ENCODE peak calls at places on chromosomes 13 and 19, in ten cellular contexts. G, Q, O, T, V, U, N, B, Y and M are unnamed samples.

GRCh38 chr13:101706651-101707050 is 254.2 kb downstream of the ITGBL1 start:
- DNase-seq in Y (peak; percentile 50), T (peak; percentile 71), Q (no peak), O (peak; percentile 99), U (peak; percentile 81), N (no peak), V (peak; percentile 88), G (no peak), B (peak; percentile 84), M (no peak)

GRCh38 chr19:33129901-33130300 is 2.0 kb upstream of the WDR88 start:
- DNase-seq in O (no peak), T (no peak), Y (no peak), Q (no peak), G (no peak), U (no peak), B (no peak), N (no peak), V (no peak), M (no peak)

GRCh38 chr13:51539887-51540286 is 44.4 kb upstream of the WDFY2 start:
- DNase-seq in T (no peak), V (no peak), N (no peak), Y (no peak), B (no peak), U (peak; percentile 29), O (peak; percentile 81), G (no peak), Q (no peak), M (no peak)

GRCh38 chr13:64538711-64539110 is 2691.4 kb downstream of the PCDH9 start:
- DNase-seq in G (no peak), U (no peak), B (no peak), Y (no peak), O (no peak), N (no peak), V (peak; percentile 38), Q (no peak), T (peak; percentile 6), M (no peak)

GRCh38 chr19:35462476-35462953 is 14.5 kb downstream of the FFAR2 start:
- DNase-seq in Q (no peak), O (no peak), U (no peak), T (no peak), B (no peak), G (no peak), V (peak; percentile 0), N (no peak), Y (peak; percentile 75), M (no peak)

GRCh38 chr19:21839966-21840365 is 4.0 kb upstream of the ZNF43 start:
- DNase-seq in G (no peak), N (no peak), B (no peak), Y (no peak), V (no peak), U (no peak), O (no peak), Q (no peak), T (no peak), M (no peak)

GRCh38 chr13:20353973-20354372 is 121.9 kb upstream of the GJB6 start:
- DNase-seq in U (peak; percentile 62), B (no peak), N (no peak), Q (no peak), V (peak; percentile 57), T (peak; percentile 74), O (peak; percentile 80), Y (no peak), G (no peak), M (no peak)

GRCh38 chr19:47523473-47523872 is 8.6 kb upstream of the NAPA start:
- DNase-seq in G (no peak), U (no peak), Q (no peak), V (no peak), Y (no peak), T (no peak), N (no peak), B (no peak), O (no peak), M (no peak)

GRCh38 chr13:28037399-28037798 is 48.9 kb upstream of the URAD start:
- DNase-seq in G (no peak), N (no peak), T (peak; percentile 70), Q (no peak), U (no peak), V (no peak), B (no peak), Y (no peak), O (peak; percentile 66), M (no peak)

GRCh38 chr13:48531416-48532145 is 1.3 kb downstream of the RCBTB2 start:
- DNase-seq in O (no peak), U (no peak), N (no peak), B (peak; percentile 12), G (no peak), V (no peak), Y (no peak), T (no peak), Q (no peak), M (no peak)

GRCh38 chr19:50427997-50428425 is 4.7 kb upstream of the MYBPC2 start:
- DNase-seq in N (peak; percentile 96), U (peak; percentile 84), V (peak; percentile 47), Q (peak; percentile 88), Y (peak; percentile 92), B (peak; percentile 73), G (peak; percentile 97), O (peak; percentile 70), T (no peak), M (no peak)

GRCh38 chr13:71798723-71799122 is 68.3 kb downstream of the DACH1 start:
- DNase-seq in G (no peak), V (no peak), O (no peak), N (no peak), Q (no peak), Y (no peak), T (no peak), U (no peak), B (no peak), M (no peak)

GRCh38 chr13:30453727-30454126 is 12.0 kb downstream of the HMGB1 start:
- DNase-seq in Y (no peak), Q (no peak), T (peak; percentile 53), U (peak; percentile 40), V (peak; percentile 20), G (no peak), O (peak; percentile 42), B (no peak), N (no peak), M (no peak)
- TF ChIP-seq CTCF in Y (peak; percentile 13), Q (no peak), T (peak; percentile 51), U (peak; percentile 21), V (peak; percentile 63), G (peak; percentile 10), O (peak; percentile 32), B (peak; percentile 34), N (no peak), M (no peak)

GRCh38 chr13:74040200-74040599 is 94.0 kb downstream of the KLF12 start:
- DNase-seq in V (no peak), Y (peak; percentile 77), N (no peak), B (peak; percentile 28), U (peak; percentile 36), O (peak; percentile 32), T (peak; percentile 31), G (no peak), Q (no peak), M (peak; percentile 81)
- TF ChIP-seq CTCF in V (peak; percentile 70), Y (peak; percentile 58), N (peak; percentile 48), B (peak; percentile 85), U (peak; percentile 53), O (peak; percentile 50), T (peak; percentile 58), G (peak; percentile 48), Q (peak; percentile 30), M (peak; percentile 78)

DNA sequence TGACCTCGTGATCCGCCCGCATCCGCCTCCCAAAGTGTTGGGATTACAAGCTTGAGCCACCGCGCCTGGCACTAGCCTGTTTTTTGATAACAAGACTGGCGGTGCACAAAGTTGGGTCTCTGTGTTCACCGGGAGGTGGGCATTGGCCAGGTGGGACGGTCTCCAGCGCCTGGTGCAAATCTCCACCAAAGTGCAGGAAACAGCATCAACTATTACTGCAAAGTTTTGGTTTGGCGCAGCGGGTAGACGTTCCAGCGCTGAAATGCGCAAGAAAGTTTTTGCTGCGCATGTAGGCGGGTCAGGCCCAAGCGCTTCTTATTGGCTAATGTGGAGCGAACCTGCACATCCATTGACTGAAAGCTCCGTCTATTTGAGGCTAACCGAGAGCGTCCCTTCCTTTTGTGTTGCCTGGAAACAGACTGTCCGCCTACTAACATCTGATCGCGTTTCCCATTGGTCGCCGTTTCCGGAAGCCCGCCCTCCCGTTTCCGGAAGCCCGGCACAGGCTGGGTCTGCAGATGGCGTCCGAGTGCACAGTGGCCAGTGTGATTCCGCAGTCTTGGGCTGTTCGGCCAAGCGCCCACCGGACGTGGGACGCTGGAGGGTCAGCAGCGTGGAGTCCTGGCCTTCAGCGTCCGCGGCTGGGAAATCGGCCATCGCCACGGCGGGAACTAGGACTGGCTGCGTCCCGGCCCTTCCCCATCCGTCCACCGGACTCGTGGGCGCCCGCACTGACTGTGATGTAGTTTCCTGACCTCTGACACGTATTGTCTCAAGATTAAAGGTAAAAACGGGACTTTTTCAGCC is 53.3 kb upstream of the ZNF527 start:
- DNase-seq in N (peak; percentile 94), T (peak; percentile 89), Y (peak; percentile 98), G (peak; percentile 96), O (peak; percentile 99), U (peak; percentile 100), V (peak; percentile 99), Q (peak; percentile 99), B (peak; percentile 100), M (peak; percentile 93)
- TF ChIP-seq CTCF in N (peak; percentile 37), T (peak; percentile 30), Y (peak; percentile 25), G (peak; percentile 36), O (peak; percentile 3), U (peak; percentile 35), V (peak; percentile 64), Q (peak; percentile 43), B (peak; percentile 52), M (no peak)

GRCh38 chr19:18484992-18485391 is 36.9 kb downstream of the ELL start:
- DNase-seq in N (no peak), Q (no peak), O (no peak), T (no peak), V (no peak), B (no peak), G (no peak), U (no peak), Y (no peak), M (no peak)
- TF ChIP-seq CTCF in N (no peak), Q (no peak), O (no peak), T (no peak), V (peak; percentile 42), B (no peak), G (no peak), U (no peak), Y (no peak), M (no peak)